ENCODE peak calls at places on chromosomes 7 and 10, in seven cellular contexts. P is Calu3, E is left ventricle myocardium inferior, I is fibroblast of lung, V is cardiac muscle cell, Y is adrenal gland, R is HFFc6. F is an unnamed sample.

GRCh38 chr7:43384585-43385308 is 198.2 kb upstream of the STK17A start:
- DNase-seq in P (no peak), V (no peak), E (no peak), R (no peak), Y (no peak), I (peak), F (no peak)

GRCh38 chr7:20201380-20201779 is 15.8 kb downstream of the MACC1 start:
- DNase-seq in I (no peak), E (no peak), P (peak), Y (no peak), R (no peak), V (no peak), F (no peak)

GRCh38 chr10:33037726-33038125 is 79.7 kb upstream of the ITGB1 start:
- DNase-seq in R (no peak), P (no peak), Y (no peak), I (no peak), V (no peak), E (no peak), F (no peak)

GRCh38 chr7:1844336-1844955 is 174.4 kb downstream of the ELFN1 start:
- DNase-seq in Y (peak), R (no peak), E (peak), I (no peak), V (no peak), P (no peak), F (no peak)

GRCh38 chr7:91628742-91629141 is 251.8 kb downstream of the MTERF1 start:
- DNase-seq in R (no peak), Y (peak), P (no peak), I (peak), V (peak), E (no peak), F (no peak)

GRCh38 chr10:33335550-33335799 is 1.0 kb upstream of the NRP1 start:
- DNase-seq in R (no peak), Y (no peak), E (peak), V (peak), P (no peak), I (no peak), F (no peak)

GRCh38 chr10:6203331-6204062 is 765 bp downstream of the PFKFB3 start:
- DNase-seq in I (peak), E (peak), Y (peak), V (peak), P (peak), R (peak), F (peak)

GRCh38 chr10:61763778-61764177 is 101.0 kb downstream of the CABCOCO1 start:
- DNase-seq in R (no peak), I (no peak), Y (no peak), P (no peak), E (no peak), V (no peak), F (no peak)

GRCh38 chr7:44184874-44185446 is 4.3 kb downstream of the GCK start:
- DNase-seq in P (no peak), V (no peak), E (no peak), I (no peak), R (no peak), Y (no peak), F (no peak)

GRCh38 chr7:135253851-135254815 is 20.5 kb downstream of the STRA8 start:
- DNase-seq in R (peak), E (peak), I (peak), P (peak), Y (peak), V (peak), F (no peak)

GRCh38 chr7:154304740-154305679 is 252.8 kb downstream of the DPP6 start:
- DNase-seq in P (no peak), R (no peak), E (no peak), Y (no peak), V (no peak), I (no peak), F (no peak)

GRCh38 chr7:144019457-144019856 is 19.3 kb downstream of the OR6B1 start:
- DNase-seq in E (no peak), Y (peak), P (no peak), I (peak), R (peak), V (peak), F (no peak)

GRCh38 chr7:50412958-50413357 is 37.2 kb downstream of the FIGNL1 start:
- DNase-seq in P (no peak), R (no peak), I (no peak), V (no peak), Y (no peak), E (no peak), F (no peak)

GRCh38 chr7:139886206-139886605 is 57.1 kb downstream of the TBXAS1 start:
- DNase-seq in I (peak), E (no peak), V (no peak), R (no peak), Y (no peak), P (no peak), F (no peak)

GRCh38 chr10:15595260-15595659 is 124.5 kb downstream of the ITGA8 start:
- DNase-seq in I (no peak), E (no peak), V (no peak), Y (no peak), R (no peak), P (no peak), F (no peak)

GRCh38 chr7:107355616-107356015 is 114.2 kb upstream of the GPR22 start:
- DNase-seq in R (peak), V (no peak), I (peak), Y (no peak), P (no peak), E (no peak), F (no peak)

GRCh38 chr10:131061221-131061620 is 250.3 kb downstream of the TCERG1L start:
- DNase-seq in Y (no peak), P (no peak), R (no peak), E (no peak), V (no peak), I (no peak), F (no peak)

GRCh38 chr10:70536196-70536920 is 57.8 kb downstream of the PALD1 start:
- DNase-seq in V (no peak), E (no peak), I (no peak), P (no peak), Y (no peak), R (no peak), F (no peak)

GRCh38 chr7:26549281-26549943 is 257.8 kb downstream of the SNX10 start:
- DNase-seq in Y (no peak), R (no peak), I (no peak), V (no peak), E (no peak), P (peak), F (no peak)

GRCh38 chr7:33950047-33950714 is 44.8 kb downstream of the BMPER start:
- DNase-seq in Y (no peak), R (no peak), V (no peak), E (no peak), I (no peak), P (no peak), F (no peak)

GRCh38 chr7:107948645-107949442 is 54.1 kb downstream of the LAMB1 start:
- DNase-seq in P (peak), I (peak), V (peak), Y (peak), R (peak), E (no peak), F (no peak)

GRCh38 chr10:87053121-87053520 is 33.0 kb downstream of the FAM25A start:
- DNase-seq in V (peak), R (no peak), E (peak), I (no peak), Y (no peak), P (no peak), F (no peak)

DNA sequence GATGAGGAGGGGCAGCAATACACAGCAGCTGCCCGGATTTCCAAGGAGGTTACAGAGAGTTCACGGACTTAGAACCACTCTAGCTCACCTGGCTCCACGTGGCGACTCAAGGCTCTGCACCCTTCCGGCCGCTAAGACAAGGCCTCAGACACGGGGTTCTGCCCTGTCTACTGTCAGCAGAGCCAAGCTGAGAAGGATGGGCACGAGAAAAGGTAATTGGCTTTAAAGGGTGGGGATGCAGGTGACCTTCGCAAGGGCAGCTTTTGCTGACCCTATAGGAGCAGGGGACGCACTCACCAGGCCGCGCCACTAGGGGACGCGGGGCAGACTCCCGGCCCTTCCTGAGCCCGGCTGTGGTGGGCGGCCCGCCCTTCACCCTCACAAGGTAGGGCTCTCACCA is 152.4 kb downstream of the KIF20B start:
- DNase-seq in R (no peak), Y (no peak), E (no peak), V (no peak), I (no peak), P (no peak), F (no peak)
- TF ChIP-seq CTCF in R (peak), Y (no peak), E (no peak), V (peak), I (peak), P (no peak), F (no peak)

DNA sequence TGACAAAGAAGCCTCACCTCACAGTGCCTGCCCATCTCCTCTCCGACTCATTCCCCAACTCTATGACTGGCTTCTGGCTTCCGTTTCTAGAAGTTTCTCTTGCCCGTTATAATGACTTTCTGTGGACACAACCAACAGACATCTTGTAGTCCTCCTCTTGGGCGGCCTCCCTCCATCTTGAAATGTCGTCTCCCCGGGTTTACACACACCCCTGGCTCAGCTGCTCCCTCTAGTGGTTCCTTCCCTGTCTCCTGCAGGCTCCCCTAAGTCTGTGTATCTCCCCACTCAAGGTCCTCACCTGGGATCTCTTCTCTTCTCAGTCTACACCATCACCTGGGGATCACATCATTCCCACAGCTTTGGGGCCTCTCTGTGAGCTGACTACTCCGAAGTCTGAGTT is 123.4 kb upstream of the NEBL start:
- DNase-seq in R (no peak), P (peak), V (peak), Y (peak), I (no peak), E (no peak), F (no peak)
- TF ChIP-seq CTCF in R (peak), P (peak), V (peak), Y (peak), I (peak), E (peak), F (no peak)

GRCh38 chr7:48053823-48054222 is 18.5 kb downstream of the C7orf57 start:
- DNase-seq in Y (no peak), E (no peak), V (no peak), P (no peak), I (no peak), R (no peak), F (no peak)
- TF ChIP-seq CTCF in Y (no peak), E (no peak), V (no peak), P (no peak), I (no peak), R (no peak), F (no peak)

GRCh38 chr7:45574521-45575500 is 643 bp downstream of the ADCY1 start:
- DNase-seq in Y (no peak), V (peak), P (peak), R (no peak), E (peak), I (peak), F (no peak)
- TF ChIP-seq CTCF in Y (no peak), V (no peak), P (no peak), R (no peak), E (peak), I (no peak), F (no peak)

DNA sequence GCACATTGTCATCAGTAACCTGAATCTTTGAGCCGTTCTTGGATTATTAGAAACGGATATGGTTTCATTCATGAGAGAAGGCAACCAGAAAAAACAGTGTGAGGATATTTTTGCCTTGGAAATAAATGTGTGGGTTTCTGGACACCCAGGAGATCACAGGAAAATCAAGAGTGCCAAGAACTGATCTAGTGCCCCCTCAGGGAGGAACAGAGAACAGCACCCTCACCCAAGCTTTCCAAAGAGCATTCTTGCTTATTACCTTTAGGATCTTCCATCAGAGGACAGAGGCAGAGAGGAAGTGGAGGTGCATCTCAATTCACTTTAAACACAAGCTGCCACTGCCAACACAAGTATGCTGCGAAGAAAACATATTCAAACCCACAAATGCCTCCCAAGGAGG is 851.5 kb upstream of the COBL start:
- DNase-seq in P (no peak), R (no peak), I (no peak), V (no peak), Y (no peak), E (no peak), F (no peak)
- TF ChIP-seq CTCF in P (no peak), R (no peak), I (no peak), V (no peak), Y (peak), E (no peak), F (no peak)

GRCh38 chr7:133857376-133858119 is 269.6 kb upstream of the LRGUK start:
- DNase-seq in E (no peak), Y (no peak), V (no peak), I (no peak), P (no peak), R (no peak), F (no peak)

GRCh38 chr7:133851416-133851815 is 275.7 kb upstream of the LRGUK start:
- DNase-seq in Y (no peak), E (no peak), P (no peak), I (peak), R (no peak), V (no peak), F (no peak)

GRCh38 chr7:133850497-133851070 is 276.6 kb upstream of the LRGUK start:
- DNase-seq in I (no peak), R (no peak), V (no peak), P (no peak), E (no peak), Y (no peak), F (no peak)

GRCh38 chr7:133854739-133855138 is 272.4 kb upstream of the LRGUK start:
- DNase-seq in Y (no peak), R (peak), P (peak), E (no peak), V (peak), I (peak), F (no peak)

DNA sequence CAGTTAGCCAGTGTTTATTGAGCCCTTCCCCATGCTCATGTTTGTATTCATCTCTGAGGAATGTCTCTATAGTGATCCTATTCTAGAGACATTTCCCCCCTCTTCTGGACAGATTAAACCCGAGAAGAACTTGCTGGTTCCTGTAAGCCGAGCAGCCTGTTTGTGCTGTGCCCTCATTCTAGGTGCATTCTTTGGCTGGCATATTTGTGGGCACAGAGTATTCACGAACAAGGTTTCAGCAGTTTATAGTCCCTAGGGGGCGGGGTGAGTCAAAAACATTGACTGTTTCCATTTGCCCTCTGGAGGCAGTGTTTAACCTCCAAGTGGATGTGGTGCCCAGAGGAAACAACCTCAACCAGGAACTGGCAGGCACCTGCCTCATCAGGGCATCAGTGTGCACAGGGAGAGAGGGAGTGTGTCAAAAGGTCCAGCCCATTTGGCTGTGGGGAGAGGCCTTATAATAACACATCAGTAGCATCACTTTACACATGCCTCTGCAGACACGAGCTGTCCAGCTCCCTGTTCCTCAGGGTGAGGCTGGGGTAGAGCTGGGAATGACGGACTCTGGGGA is 273.3 kb upstream of the LRGUK start:
- DNase-seq in P (peak), Y (peak), V (peak), E (no peak), R (peak), I (peak), F (no peak)
- TF ChIP-seq CTCF in P (peak), Y (peak), V (peak), E (no peak), R (peak), I (peak), F (no peak)

GRCh38 chr7:115850774-115851173 is 179.8 kb downstream of the TFEC start:
- DNase-seq in I (no peak), E (no peak), P (no peak), R (no peak), Y (no peak), V (no peak), F (no peak)

GRCh38 chr7:115851291-115851690 is 179.3 kb downstream of the TFEC start:
- DNase-seq in R (peak), E (no peak), P (peak), V (peak), I (peak), Y (no peak), F (no peak)
- TF ChIP-seq CTCF in R (peak), E (peak), P (peak), V (peak), I (peak), Y (no peak), F (peak)

DNA sequence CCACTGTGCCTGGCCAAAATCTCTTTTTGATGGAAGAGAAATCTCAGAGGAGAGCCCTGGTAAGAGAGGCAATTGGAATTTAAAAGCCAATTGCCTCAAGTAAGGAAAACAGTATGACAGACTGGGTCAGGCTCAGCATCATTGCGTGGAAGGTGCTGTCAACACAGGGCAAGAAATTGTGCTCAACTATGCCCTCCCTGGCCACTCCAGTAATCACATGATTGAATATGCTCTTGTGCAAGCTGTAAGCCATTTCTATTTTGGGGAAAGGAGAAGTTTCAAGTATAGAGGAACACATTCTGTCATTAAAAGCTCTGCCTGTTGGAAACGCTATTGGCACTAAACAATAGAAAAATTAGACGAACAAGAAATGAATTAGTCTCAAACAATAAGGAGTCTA is 1127.7 kb downstream of the REEP3 start:
- DNase-seq in V (no peak), E (no peak), R (no peak), I (no peak), Y (no peak), P (peak), F (no peak)
- TF ChIP-seq CTCF in V (no peak), E (no peak), R (no peak), I (no peak), Y (no peak), P (no peak), F (no peak)

GRCh38 chr7:129347330-129347729 is 86.9 kb upstream of the STRIP2 start:
- DNase-seq in I (no peak), R (no peak), E (no peak), P (no peak), Y (no peak), V (no peak), F (no peak)

GRCh38 chr7:129341838-129342806 is 92.1 kb upstream of the STRIP2 start:
- DNase-seq in V (no peak), R (no peak), P (no peak), E (no peak), Y (no peak), I (no peak), F (no peak)

GRCh38 chr7:129338450-129338849 is 95.8 kb upstream of the STRIP2 start:
- DNase-seq in V (no peak), E (no peak), R (no peak), Y (no peak), I (no peak), P (no peak), F (no peak)

GRCh38 chr7:129341212-129341611 is 93.0 kb upstream of the STRIP2 start:
- DNase-seq in V (no peak), I (no peak), P (no peak), E (no peak), R (no peak), Y (no peak), F (no peak)

DNA sequence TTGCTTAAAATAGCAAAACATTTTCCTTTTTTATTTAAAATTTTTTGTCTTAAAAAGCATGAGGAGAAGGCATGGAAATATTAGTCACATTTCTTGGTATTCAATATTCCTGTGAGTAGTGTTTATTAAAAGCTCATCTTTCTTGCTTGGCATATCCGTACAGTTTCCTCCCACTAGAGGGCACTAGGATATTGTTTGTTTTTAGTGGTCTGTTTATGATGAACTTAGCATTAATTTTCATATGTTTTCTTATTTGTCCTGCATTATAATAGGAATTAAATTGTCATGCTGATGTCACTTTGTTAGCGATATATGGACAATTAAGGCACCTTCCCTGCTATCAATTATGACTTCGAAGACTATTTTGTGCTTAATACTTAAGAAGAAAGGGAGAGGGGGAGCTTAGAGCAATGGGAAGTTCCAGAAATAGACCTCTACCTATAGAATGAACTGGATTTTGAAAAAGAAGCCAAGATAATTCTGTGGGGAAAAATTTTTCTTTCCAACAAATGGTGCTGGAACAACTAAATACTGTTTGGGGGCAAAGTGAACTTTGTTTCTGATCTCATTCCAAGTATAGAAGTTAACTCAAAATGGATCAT is 91.0 kb upstream of the STRIP2 start:
- DNase-seq in V (peak), Y (no peak), P (peak), E (no peak), R (peak), I (peak), F (no peak)
- TF ChIP-seq CTCF in V (peak), Y (peak), P (peak), E (peak), R (peak), I (peak), F (peak)

DNA sequence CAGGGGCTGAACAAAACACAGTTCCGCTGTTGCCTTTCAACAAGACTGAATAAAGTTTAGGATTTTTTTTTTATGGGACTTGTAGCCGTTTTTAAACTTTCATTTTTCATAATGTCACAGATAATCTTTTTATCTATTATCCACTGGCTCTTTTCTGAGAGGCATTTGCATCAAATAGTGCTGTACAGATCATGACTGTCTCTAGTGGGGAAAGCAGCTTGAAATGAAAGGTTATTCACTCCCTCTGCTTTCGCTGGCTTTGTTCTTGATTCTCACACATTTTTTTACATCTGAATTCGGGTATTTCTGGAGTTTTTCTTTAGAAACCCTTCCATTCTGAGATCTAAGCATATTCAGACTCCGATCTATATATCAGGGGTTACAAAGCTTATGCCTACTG is 543.3 kb upstream of the GALNT17 start:
- DNase-seq in I (no peak), V (no peak), R (no peak), E (no peak), P (no peak), Y (no peak), F (no peak)
- TF ChIP-seq CTCF in I (no peak), V (no peak), R (no peak), E (no peak), P (no peak), Y (no peak), F (no peak)